ENCODE peak calls at places on chromosomes 1 and 21, in five cellular contexts. T is left ventricle myocardium inferior, W is ovary, J is Peyer's patch, Q is body of pancreas. D is an unnamed sample. For H3K4me1, the result is how much of the 10 kb centered on the place peaks cover.

GRCh38 chr1:117810553-117810952 is 118.9 kb downstream of the GDAP2 start:
- DNase-seq in T (no peak), W (no peak), J (no peak), Q (no peak), D (no peak)

GRCh38 chr1:24896596-24897262 is 33.3 kb downstream of the RUNX3 start:
- DNase-seq in T (no peak), W (no peak), J (no peak), Q (no peak), D (no peak)

GRCh38 chr1:3510956-3511250 is 56.4 kb downstream of the ARHGEF16 start:
- DNase-seq in T (no peak), W (no peak), J (no peak), Q (no peak), D (no peak)

GRCh38 chr1:186214816-186215215 is 160.2 kb downstream of the TPR start:
- DNase-seq in T (no peak), W (no peak), J (no peak), Q (no peak), D (no peak)

GRCh38 chr1:180912211-180912800 is 391 bp upstream of the KIAA1614 start:
- DNase-seq in T (no peak), W (peak), J (no peak), Q (no peak), D (peak)

GRCh38 chr1:19605884-19606442 is 38.1 kb upstream of the NBL1 start:
- DNase-seq in T (no peak), W (no peak), J (no peak), Q (no peak), D (no peak)

GRCh38 chr1:43121251-43121650 is 50.8 kb downstream of the EBNA1BP2 start:
- DNase-seq in T (no peak), W (no peak), J (no peak), Q (no peak), D (no peak)

GRCh38 chr21:37658994-37659458 is 257.2 kb downstream of the KCNJ6 start:
- DNase-seq in T (no peak), W (no peak), J (peak), Q (peak), D (no peak)

DNA sequence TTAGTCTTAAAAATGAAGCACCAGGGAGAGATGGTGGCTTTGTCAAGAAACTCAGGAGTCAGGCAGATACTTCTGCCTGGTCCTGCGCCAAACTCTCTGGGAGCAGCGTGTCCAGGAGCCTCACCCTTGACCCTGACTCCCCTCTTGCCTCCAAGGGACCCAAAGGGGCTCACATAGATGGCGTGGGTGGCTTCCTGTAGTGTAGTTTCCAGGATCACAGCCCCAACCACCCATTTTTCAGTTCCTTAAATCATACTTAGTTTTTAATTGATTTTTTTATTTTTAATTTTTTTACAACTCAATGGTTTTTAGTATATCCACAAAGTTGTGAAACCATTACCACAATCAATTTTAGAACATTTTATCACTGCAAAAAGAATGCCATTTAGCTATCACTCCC is 107.7 kb upstream of the IGSF21 start:
- DNase-seq in T (no peak), W (no peak), J (peak), Q (no peak), D (no peak)
- TF ChIP-seq CTCF in T (no peak), W (no peak), J (no peak), Q (no peak), D (no peak)

GRCh38 chr1:68178821-68179490 is 53.4 kb downstream of the WLS start:
- DNase-seq in T (no peak), W (no peak), J (no peak), Q (no peak), D (no peak)

GRCh38 chr1:68174173-68175113 is 57.9 kb downstream of the WLS start:
- DNase-seq in T (no peak), W (peak), J (peak), Q (peak), D (peak)

GRCh38 chr1:68175621-68176398 is 56.5 kb downstream of the WLS start:
- DNase-seq in T (no peak), W (no peak), J (no peak), Q (peak), D (no peak)

GRCh38 chr1:68168545-68169065 is 63.7 kb downstream of the WLS start:
- DNase-seq in T (no peak), W (no peak), J (no peak), Q (no peak), D (no peak)

GRCh38 chr1:68173283-68174172 is 58.8 kb downstream of the WLS start:
- DNase-seq in T (no peak), W (no peak), J (no peak), Q (no peak), D (no peak)
- H3K4me1 ChIP-seq in T (half or more), W (under half), J (under half), Q (half or more), D (under half)

GRCh38 chr1:15954316-15954715 is 21.6 kb downstream of the ZBTB17 start:
- DNase-seq in T (no peak), W (no peak), J (no peak), Q (no peak), D (no peak)
- H3K27ac ChIP-seq in T (peak), W (no peak), J (no peak), Q (no peak), D (no peak)

GRCh38 chr1:59570524-59570923 is 244.2 kb upstream of the HOOK1 start:
- DNase-seq in T (no peak), W (no peak), J (peak), Q (no peak), D (no peak)

GRCh38 chr1:59565611-59566410 is 248.9 kb upstream of the HOOK1 start:
- DNase-seq in T (no peak), W (no peak), J (no peak), Q (no peak), D (no peak)

GRCh38 chr1:59564192-59564891 is 250.4 kb upstream of the HOOK1 start:
- DNase-seq in T (no peak), W (no peak), J (no peak), Q (no peak), D (no peak)

GRCh38 chr1:59569198-59569597 is 245.6 kb upstream of the HOOK1 start:
- DNase-seq in T (no peak), W (no peak), J (no peak), Q (no peak), D (no peak)

GRCh38 chr1:59568158-59568935 is 246.4 kb upstream of the HOOK1 start:
- DNase-seq in T (no peak), W (no peak), J (no peak), Q (no peak), D (no peak)
- TF ChIP-seq CTCF in T (peak), W (no peak), J (peak), Q (no peak), D (no peak)

D was measured in upper lobe of right lung.